ENCODE peak calls at places on chromosomes 4 and X, in seven cellular contexts. One of them, this sample, is unnamed.
A peak's percentile ranks its signal among the peaks of the same experiment; 100 is the strongest.

GRCh38 chrX:150161092-150161672 is 201.9 kb upstream of the MAMLD1 start:
- DNase-seq in cardiac muscle cell: no peak
- DNase-seq in body of pancreas: no peak
- DNase-seq in tibial artery: no peak
- DNase-seq in A549: no peak
- DNase-seq in sigmoid colon: no peak
- DNase-seq in CD8-positive, alpha-beta T cell: no peak
- DNase-seq in this sample: no peak

GRCh38 chrX:26722666-26723428 is 506.9 kb downstream of the MAGEB5 start:
- DNase-seq in sigmoid colon: no peak
- DNase-seq in cardiac muscle cell: no peak
- DNase-seq in tibial artery: no peak
- DNase-seq in A549: no peak
- DNase-seq in CD8-positive, alpha-beta T cell: no peak
- DNase-seq in body of pancreas: no peak
- DNase-seq in this sample: no peak

GRCh38 chr4:54986095-54986846 is 139.1 kb downstream of the KDR start:
- DNase-seq in tibial artery: no peak
- DNase-seq in sigmoid colon: no peak
- DNase-seq in body of pancreas: no peak
- DNase-seq in CD8-positive, alpha-beta T cell: no peak
- DNase-seq in A549: no peak
- DNase-seq in cardiac muscle cell: no peak
- DNase-seq in this sample: no peak

GRCh38 chr4:4267981-4268380 is 20.0 kb upstream of the TMEM128 start:
- DNase-seq in sigmoid colon: no peak
- DNase-seq in body of pancreas: no peak
- DNase-seq in CD8-positive, alpha-beta T cell: no peak
- DNase-seq in cardiac muscle cell: no peak
- DNase-seq in tibial artery: no peak
- DNase-seq in A549: no peak
- DNase-seq in this sample: no peak

GRCh38 chr4:37639551-37640293 is 46.5 kb downstream of the RELL1 start:
- DNase-seq in tibial artery: no peak
- DNase-seq in cardiac muscle cell: no peak
- DNase-seq in body of pancreas: no peak
- DNase-seq in A549: no peak
- DNase-seq in sigmoid colon: no peak
- DNase-seq in CD8-positive, alpha-beta T cell: no peak
- DNase-seq in this sample: no peak

GRCh38 chr4:8793571-8794160 is 78.0 kb downstream of the HMX1 start:
- DNase-seq in cardiac muscle cell: no peak
- DNase-seq in sigmoid colon: no peak
- DNase-seq in body of pancreas: no peak
- DNase-seq in A549: no peak
- DNase-seq in CD8-positive, alpha-beta T cell: no peak
- DNase-seq in tibial artery: no peak
- DNase-seq in this sample: no peak

GRCh38 chrX:155888139-155888538 is 7.0 kb downstream of the VAMP7 start:
- DNase-seq in sigmoid colon: no peak
- DNase-seq in CD8-positive, alpha-beta T cell: no peak
- DNase-seq in body of pancreas: no peak
- DNase-seq in tibial artery: no peak
- DNase-seq in cardiac muscle cell: no peak
- DNase-seq in A549: peak; percentile 60
- DNase-seq in this sample: no peak

GRCh38 chr4:175986-176385 is 51.7 kb downstream of the ZNF718 start:
- DNase-seq in body of pancreas: no peak
- DNase-seq in sigmoid colon: no peak
- DNase-seq in tibial artery: no peak
- DNase-seq in A549: no peak
- DNase-seq in CD8-positive, alpha-beta T cell: no peak
- DNase-seq in cardiac muscle cell: no peak
- DNase-seq in this sample: no peak

GRCh38 chrX:133214316-133214715 is 3.8 kb downstream of the TFDP3 start:
- DNase-seq in A549: no peak
- DNase-seq in cardiac muscle cell: no peak
- DNase-seq in sigmoid colon: no peak
- DNase-seq in body of pancreas: no peak
- DNase-seq in CD8-positive, alpha-beta T cell: no peak
- DNase-seq in tibial artery: no peak
- DNase-seq in this sample: no peak

GRCh38 chr4:121112530-121112929 is 40.2 kb upstream of the NDNF start:
- DNase-seq in body of pancreas: no peak
- DNase-seq in sigmoid colon: no peak
- DNase-seq in cardiac muscle cell: no peak
- DNase-seq in tibial artery: no peak
- DNase-seq in CD8-positive, alpha-beta T cell: no peak
- DNase-seq in A549: no peak
- DNase-seq in this sample: no peak

GRCh38 chr4:21447320-21448055 is 501.1 kb downstream of the KCNIP4 start:
- DNase-seq in cardiac muscle cell: no peak
- DNase-seq in A549: no peak
- DNase-seq in tibial artery: no peak
- DNase-seq in sigmoid colon: no peak
- DNase-seq in CD8-positive, alpha-beta T cell: no peak
- DNase-seq in body of pancreas: no peak
- DNase-seq in this sample: no peak
- H3K4me1 ChIP-seq in cardiac muscle cell: peaks cover 11% of the 10 kb centered on the region
- H3K4me1 ChIP-seq in A549: no peaks in the 10 kb centered on the region
- H3K4me1 ChIP-seq in tibial artery: no peaks in the 10 kb centered on the region
- H3K4me1 ChIP-seq in sigmoid colon: no peaks in the 10 kb centered on the region
- H3K4me1 ChIP-seq in CD8-positive, alpha-beta T cell: no peaks in the 10 kb centered on the region
- H3K4me1 ChIP-seq in body of pancreas: no peaks in the 10 kb centered on the region
- H3K4me1 ChIP-seq in this sample: no peaks in the 10 kb centered on the region

DNA sequence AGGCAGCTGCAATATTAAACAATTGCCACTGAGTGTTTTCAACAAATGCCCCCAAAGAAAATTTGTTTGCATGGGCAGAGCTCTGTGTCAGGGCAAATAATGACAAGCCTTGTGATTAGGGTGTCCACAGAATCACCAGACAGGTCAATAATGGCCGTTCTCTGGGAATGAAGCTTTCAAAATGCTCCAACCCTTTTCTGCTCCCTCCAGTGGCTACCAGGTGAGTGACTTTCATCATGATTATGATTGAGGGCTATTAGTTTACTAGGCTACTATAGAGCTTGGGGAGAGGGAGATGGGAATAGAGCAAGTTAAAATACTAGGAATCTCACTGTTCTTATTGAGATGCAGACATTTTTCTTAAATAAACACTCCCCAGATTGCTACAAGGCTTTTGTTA is 23.5 kb downstream of the IRS4 start:
- DNase-seq in CD8-positive, alpha-beta T cell: no peak
- DNase-seq in cardiac muscle cell: no peak
- DNase-seq in body of pancreas: no peak
- DNase-seq in A549: no peak
- DNase-seq in tibial artery: no peak
- DNase-seq in sigmoid colon: no peak
- DNase-seq in this sample: no peak
- H3K27ac ChIP-seq in CD8-positive, alpha-beta T cell: no peak overlapping the region
- H3K27ac ChIP-seq in cardiac muscle cell: no peak overlapping the region
- H3K27ac ChIP-seq in body of pancreas: no peak overlapping the region
- H3K27ac ChIP-seq in A549: no peak overlapping the region
- H3K27ac ChIP-seq in tibial artery: no peak overlapping the region
- H3K27ac ChIP-seq in sigmoid colon: no peak overlapping the region
- H3K27ac ChIP-seq in this sample: no peak overlapping the region

DNA sequence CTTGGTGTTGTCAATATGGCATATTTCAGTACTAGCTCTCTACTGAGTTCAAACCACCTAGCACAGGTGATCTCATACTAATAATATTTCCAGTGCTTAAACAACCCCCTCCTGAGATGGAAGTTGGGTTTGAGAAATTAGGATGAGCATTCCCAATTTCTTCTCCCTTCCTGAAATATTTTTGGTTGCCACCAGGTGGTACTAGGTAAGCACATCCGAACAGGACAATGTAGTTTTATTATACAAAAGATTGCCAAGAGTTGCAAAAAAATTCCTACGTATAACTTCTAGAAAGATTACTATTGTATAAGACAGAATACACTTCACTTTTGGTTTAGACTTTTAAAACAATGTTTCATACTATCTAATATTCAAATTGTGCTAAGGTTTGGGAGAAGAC is 484.5 kb downstream of the PACRGL start:
- DNase-seq in cardiac muscle cell: no peak
- DNase-seq in sigmoid colon: no peak
- DNase-seq in CD8-positive, alpha-beta T cell: no peak
- DNase-seq in A549: no peak
- DNase-seq in tibial artery: no peak
- DNase-seq in body of pancreas: no peak
- DNase-seq in this sample: no peak
- TF ChIP-seq CTCF in cardiac muscle cell: no peak
- TF ChIP-seq CTCF in sigmoid colon: no peak
- TF ChIP-seq CTCF in CD8-positive, alpha-beta T cell: no peak
- TF ChIP-seq CTCF in A549: no peak
- TF ChIP-seq CTCF in tibial artery: no peak
- TF ChIP-seq CTCF in body of pancreas: no peak
- TF ChIP-seq CTCF in this sample: no peak

GRCh38 chr4:102809190-102809589 is 18.2 kb downstream of the UBE2D3 start:
- DNase-seq in A549: no peak
- DNase-seq in body of pancreas: no peak
- DNase-seq in CD8-positive, alpha-beta T cell: no peak
- DNase-seq in tibial artery: no peak
- DNase-seq in cardiac muscle cell: no peak
- DNase-seq in sigmoid colon: no peak
- DNase-seq in this sample: no peak

GRCh38 chr4:102808009-102808408 is 19.3 kb downstream of the UBE2D3 start:
- DNase-seq in sigmoid colon: no peak
- DNase-seq in cardiac muscle cell: no peak
- DNase-seq in tibial artery: no peak
- DNase-seq in body of pancreas: no peak
- DNase-seq in CD8-positive, alpha-beta T cell: no peak
- DNase-seq in A549: no peak
- DNase-seq in this sample: no peak

GRCh38 chr4:102807345-102807744 is 20.0 kb downstream of the UBE2D3 start:
- DNase-seq in CD8-positive, alpha-beta T cell: no peak
- DNase-seq in body of pancreas: no peak
- DNase-seq in sigmoid colon: no peak
- DNase-seq in A549: no peak
- DNase-seq in cardiac muscle cell: no peak
- DNase-seq in tibial artery: no peak
- DNase-seq in this sample: no peak

DNA sequence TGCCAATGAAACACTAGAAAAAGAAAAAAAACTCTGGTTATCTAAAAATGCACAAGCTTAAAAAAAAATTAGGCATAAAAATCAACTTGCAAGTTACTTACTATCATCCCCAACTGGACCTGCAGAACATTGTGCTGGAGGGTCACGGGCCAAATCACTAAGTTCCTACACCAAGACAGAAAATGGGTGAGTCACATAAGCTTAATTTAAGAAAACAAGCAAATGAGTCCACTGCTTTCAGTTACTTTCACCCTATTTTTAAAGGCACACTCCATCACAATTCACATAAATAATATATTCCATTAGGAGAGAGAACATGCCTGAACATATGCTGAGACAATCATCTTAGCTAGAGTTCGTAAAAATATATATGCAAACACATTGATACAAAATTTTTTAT is 17.7 kb downstream of the UBE2D3 start:
- DNase-seq in A549: no peak
- DNase-seq in CD8-positive, alpha-beta T cell: no peak
- DNase-seq in body of pancreas: no peak
- DNase-seq in sigmoid colon: no peak
- DNase-seq in cardiac muscle cell: no peak
- DNase-seq in tibial artery: no peak
- DNase-seq in this sample: no peak
- H3K4me1 ChIP-seq in A549: peaks cover 45% of the 10 kb centered on the region
- H3K4me1 ChIP-seq in CD8-positive, alpha-beta T cell: peaks cover 68% of the 10 kb centered on the region
- H3K4me1 ChIP-seq in body of pancreas: peaks cover 36% of the 10 kb centered on the region
- H3K4me1 ChIP-seq in sigmoid colon: peaks cover 45% of the 10 kb centered on the region
- H3K4me1 ChIP-seq in cardiac muscle cell: peaks cover 16% of the 10 kb centered on the region
- H3K4me1 ChIP-seq in tibial artery: no peaks in the 10 kb centered on the region
- H3K4me1 ChIP-seq in this sample: peaks cover 93% of the 10 kb centered on the region

This sample was measured in heart right ventricle.